ENCODE peak calls at places on chromosomes 7 and 10, in four cellular contexts. One of them, this sample, is unnamed.

GRCh38 chr10:62681211-62681940 is 123.1 kb upstream of the ADO start:
- DNase-seq in heart left ventricle: no peak
- DNase-seq in stomach: peak; percentile 29
- DNase-seq in WTC11: peak; percentile 49
- DNase-seq in this sample: peak; percentile 53

GRCh38 chr7:91749418-91749817 is 131.1 kb downstream of the MTERF1 start:
- DNase-seq in WTC11: no peak
- DNase-seq in heart left ventricle: no peak
- DNase-seq in stomach: no peak
- DNase-seq in this sample: no peak

GRCh38 chr7:107439025-107439424 is 30.8 kb upstream of the GPR22 start:
- DNase-seq in heart left ventricle: no peak
- DNase-seq in WTC11: no peak
- DNase-seq in stomach: no peak
- DNase-seq in this sample: no peak

GRCh38 chr10:117174439-117175214 is 22.7 kb upstream of the KCNK18 start:
- DNase-seq in heart left ventricle: peak; percentile 70
- DNase-seq in WTC11: peak; percentile 93
- DNase-seq in stomach: peak; percentile 81
- DNase-seq in this sample: peak; percentile 79

GRCh38 chr10:78419481-78420265 is 386.0 kb downstream of the RPS24 start:
- DNase-seq in stomach: peak; percentile 19
- DNase-seq in WTC11: no peak
- DNase-seq in heart left ventricle: peak; percentile 11
- DNase-seq in this sample: peak; percentile 75

GRCh38 chr10:131090761-131091661 is 220.5 kb downstream of the TCERG1L start:
- DNase-seq in WTC11: no peak
- DNase-seq in heart left ventricle: no peak
- DNase-seq in stomach: no peak
- DNase-seq in this sample: no peak

GRCh38 chr7:39228946-39229345 is 251.2 kb downstream of the POU6F2 start:
- DNase-seq in WTC11: no peak
- DNase-seq in heart left ventricle: no peak
- DNase-seq in stomach: no peak
- DNase-seq in this sample: no peak

GRCh38 chr10:26931223-26931622 is 70.5 kb upstream of the ABI1 start:
- DNase-seq in stomach: peak; percentile 57
- DNase-seq in WTC11: peak; percentile 80
- DNase-seq in heart left ventricle: peak; percentile 42
- DNase-seq in this sample: no peak

GRCh38 chr7:105678811-105679495 is 97.7 kb upstream of the EFCAB10 start:
- DNase-seq in stomach: peak; percentile 82
- DNase-seq in WTC11: no peak
- DNase-seq in heart left ventricle: peak; percentile 79
- DNase-seq in this sample: peak; percentile 84

GRCh38 chr10:63297941-63298340 is 164.8 kb downstream of the NRBF2 start:
- DNase-seq in WTC11: no peak
- DNase-seq in heart left ventricle: no peak
- DNase-seq in stomach: no peak
- DNase-seq in this sample: no peak

GRCh38 chr10:67853512-67853911 is 15.5 kb upstream of the DNAJC12 start:
- DNase-seq in WTC11: no peak
- DNase-seq in stomach: no peak
- DNase-seq in heart left ventricle: no peak
- DNase-seq in this sample: no peak

GRCh38 chr7:55469721-55470120 is 102.6 kb downstream of the VOPP1 start:
- DNase-seq in stomach: no peak
- DNase-seq in heart left ventricle: no peak
- DNase-seq in WTC11: no peak
- DNase-seq in this sample: no peak

GRCh38 chr10:104766341-104766740 is 125.3 kb downstream of the SORCS3 start:
- DNase-seq in stomach: no peak
- DNase-seq in WTC11: no peak
- DNase-seq in heart left ventricle: no peak
- DNase-seq in this sample: no peak

GRCh38 chr7:47266131-47266706 is 315.7 kb downstream of the TNS3 start:
- DNase-seq in WTC11: peak; percentile 64
- DNase-seq in heart left ventricle: peak; percentile 45
- DNase-seq in stomach: peak; percentile 63
- DNase-seq in this sample: peak; percentile 48

GRCh38 chr7:145909956-145910611 is 206.5 kb upstream of the CNTNAP2 start:
- DNase-seq in WTC11: no peak
- DNase-seq in stomach: no peak
- DNase-seq in heart left ventricle: no peak
- DNase-seq in this sample: no peak

GRCh38 chr7:91030680-91031079 is 233.6 kb upstream of the FZD1 start:
- DNase-seq in heart left ventricle: no peak
- DNase-seq in WTC11: no peak
- DNase-seq in stomach: no peak
- DNase-seq in this sample: no peak

GRCh38 chr10:61804414-61804813 is 97.1 kb upstream of the ARID5B start:
- DNase-seq in WTC11: no peak
- DNase-seq in heart left ventricle: no peak
- DNase-seq in stomach: no peak
- DNase-seq in this sample: no peak

GRCh38 chr10:132543916-132544743 is 6.5 kb downstream of the INPP5A start:
- DNase-seq in stomach: no peak
- DNase-seq in WTC11: peak; percentile 3
- DNase-seq in heart left ventricle: no peak
- DNase-seq in this sample: no peak

GRCh38 chr7:138670594-138670993 is 30.6 kb downstream of the SVOPL start:
- DNase-seq in stomach: no peak
- DNase-seq in heart left ventricle: no peak
- DNase-seq in WTC11: no peak
- DNase-seq in this sample: no peak

GRCh38 chr10:92965314-92965713 is 95.3 kb upstream of the CYP26C1 start:
- DNase-seq in stomach: no peak
- DNase-seq in WTC11: no peak
- DNase-seq in heart left ventricle: no peak
- DNase-seq in this sample: no peak

GRCh38 chr10:6065406-6065805 is 3.2 kb upstream of the IL2RA start:
- DNase-seq in WTC11: no peak
- DNase-seq in heart left ventricle: no peak
- DNase-seq in stomach: peak; percentile 15
- DNase-seq in this sample: no peak

DNA sequence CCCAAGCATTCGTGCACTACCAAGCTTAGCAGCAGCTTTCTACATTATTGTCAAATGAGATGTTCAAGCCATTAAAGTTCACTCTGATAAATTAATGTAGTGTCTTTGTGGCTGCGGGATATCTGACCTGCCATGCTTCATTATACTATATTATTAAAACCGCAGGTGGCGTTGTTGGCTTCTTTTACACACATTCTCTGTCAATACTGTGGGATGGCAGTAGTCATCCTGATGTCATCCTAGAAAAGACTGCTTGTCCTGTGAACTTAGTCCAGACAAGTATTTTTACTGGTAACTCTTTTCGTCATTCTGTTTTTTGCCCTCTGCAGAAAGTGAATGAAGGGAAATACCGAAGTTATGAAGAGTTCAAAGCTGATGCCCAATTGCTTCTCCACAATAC is 103.9 kb downstream of the ZMYND11 start:
- DNase-seq in stomach: no peak
- DNase-seq in heart left ventricle: no peak
- DNase-seq in WTC11: no peak
- DNase-seq in this sample: no peak
- TF ChIP-seq CTCF in stomach: no peak
- TF ChIP-seq CTCF in heart left ventricle: no peak
- TF ChIP-seq CTCF in WTC11: no peak
- TF ChIP-seq CTCF in this sample: no peak

GRCh38 chr10:590721-591120 is 98.7 kb downstream of the DIP2C start:
- DNase-seq in stomach: no peak
- DNase-seq in heart left ventricle: no peak
- DNase-seq in WTC11: no peak
- DNase-seq in this sample: no peak
- TF ChIP-seq CTCF in stomach: no peak
- TF ChIP-seq CTCF in heart left ventricle: no peak
- TF ChIP-seq CTCF in WTC11: no peak
- TF ChIP-seq CTCF in this sample: no peak

DNA sequence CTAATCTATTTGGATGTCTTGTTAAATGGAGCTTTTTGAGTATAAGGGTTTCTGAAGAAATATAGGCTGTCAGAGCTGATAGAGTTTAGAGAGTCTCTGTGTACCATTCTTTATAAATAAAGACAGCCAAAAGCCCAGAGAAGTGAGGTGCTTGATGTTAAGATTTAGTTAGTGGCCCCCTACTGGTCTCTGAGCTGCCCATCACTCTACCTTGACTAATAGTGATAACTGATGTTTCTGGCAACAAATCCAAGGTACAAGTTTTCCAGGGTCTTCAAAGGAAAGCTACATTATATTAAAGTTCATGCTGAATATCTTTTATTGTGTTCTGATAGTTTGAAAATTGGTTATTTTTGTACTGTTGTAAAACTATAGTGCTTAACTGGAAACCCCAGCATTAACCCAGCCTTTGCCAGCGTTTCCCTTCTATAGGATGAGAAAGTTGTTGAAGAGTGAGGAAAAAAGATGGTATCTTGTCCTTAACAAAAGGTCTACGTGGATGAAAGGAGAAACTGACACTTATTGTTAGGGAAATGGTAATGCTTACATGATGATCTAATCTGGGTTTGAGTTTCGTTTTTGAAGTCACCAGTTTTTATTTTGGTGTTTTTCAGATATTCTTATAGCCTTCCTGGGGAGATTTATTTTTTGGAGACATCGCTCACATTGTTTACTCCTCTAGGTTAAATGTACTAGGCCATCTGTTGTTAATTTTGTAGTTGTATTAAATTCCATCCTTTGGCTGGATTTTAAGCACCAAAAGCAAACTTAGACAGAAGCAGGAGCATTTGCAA is 79.0 kb downstream of the AUTS2 start:
- DNase-seq in heart left ventricle: no peak
- DNase-seq in stomach: no peak
- DNase-seq in WTC11: no peak
- DNase-seq in this sample: no peak
- TF ChIP-seq CTCF in heart left ventricle: peak; percentile 28
- TF ChIP-seq CTCF in stomach: no peak
- TF ChIP-seq CTCF in WTC11: no peak
- TF ChIP-seq CTCF in this sample: peak; percentile 23

GRCh38 chr7:140623995-140624902 is 16.4 kb downstream of the DENND2A start:
- DNase-seq in WTC11: no peak
- DNase-seq in stomach: no peak
- DNase-seq in heart left ventricle: peak; percentile 60
- DNase-seq in this sample: no peak
- TF ChIP-seq CTCF in WTC11: no peak
- TF ChIP-seq CTCF in stomach: no peak
- TF ChIP-seq CTCF in heart left ventricle: no peak
- TF ChIP-seq CTCF in this sample: no peak

DNA sequence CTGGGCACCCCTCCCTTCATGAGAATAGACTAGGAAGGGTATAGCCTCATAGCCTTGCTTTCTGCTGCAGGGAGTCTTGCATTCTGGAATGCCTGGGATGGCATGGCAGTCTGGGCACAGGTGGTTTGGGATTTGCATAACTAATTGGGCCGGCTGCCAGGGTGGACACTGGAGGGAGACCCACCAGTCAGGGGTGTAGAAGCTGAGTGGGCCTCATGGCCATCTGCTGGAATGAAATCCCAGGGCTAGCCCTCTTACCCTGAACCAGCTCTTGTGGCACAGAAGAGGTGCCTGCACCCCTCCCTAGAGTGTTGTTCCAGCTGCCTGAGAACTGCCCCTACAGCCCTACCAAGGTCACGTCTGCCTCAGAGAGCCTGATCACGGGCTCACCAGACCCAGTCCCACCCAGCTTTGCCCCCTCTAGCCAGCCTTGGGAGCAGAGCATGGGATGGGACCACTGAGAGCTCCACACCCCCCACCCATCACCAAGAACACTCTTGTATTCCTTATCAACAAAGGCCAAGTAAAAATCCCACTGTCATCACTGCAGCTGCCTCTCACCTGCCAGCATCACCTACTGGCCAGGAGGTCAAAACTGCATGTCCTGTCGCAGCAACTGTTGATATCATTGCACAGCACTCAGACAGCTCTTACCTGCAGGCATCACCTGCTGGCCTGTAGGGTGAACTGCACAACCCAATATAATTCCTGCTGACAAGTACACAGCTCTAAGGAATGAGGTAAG is 148.9 kb downstream of the ZEB1 start:
- DNase-seq in WTC11: peak; percentile 61
- DNase-seq in heart left ventricle: no peak
- DNase-seq in stomach: peak; percentile 47
- DNase-seq in this sample: peak; percentile 36
- TF ChIP-seq CTCF in WTC11: peak; percentile 77
- TF ChIP-seq CTCF in heart left ventricle: peak; percentile 44
- TF ChIP-seq CTCF in stomach: peak; percentile 82
- TF ChIP-seq CTCF in this sample: peak; percentile 56

GRCh38 chr7:45867471-45867870 is 5.4 kb downstream of the CCDC201 start:
- DNase-seq in heart left ventricle: no peak
- DNase-seq in stomach: no peak
- DNase-seq in WTC11: no peak
- DNase-seq in this sample: no peak

GRCh38 chr7:45869426-45869825 is 3.5 kb downstream of the CCDC201 start:
- DNase-seq in stomach: no peak
- DNase-seq in heart left ventricle: no peak
- DNase-seq in WTC11: no peak
- DNase-seq in this sample: no peak

GRCh38 chr7:45865594-45866410 is 7.1 kb downstream of the CCDC201 start:
- DNase-seq in heart left ventricle: no peak
- DNase-seq in WTC11: no peak
- DNase-seq in stomach: no peak
- DNase-seq in this sample: no peak

DNA sequence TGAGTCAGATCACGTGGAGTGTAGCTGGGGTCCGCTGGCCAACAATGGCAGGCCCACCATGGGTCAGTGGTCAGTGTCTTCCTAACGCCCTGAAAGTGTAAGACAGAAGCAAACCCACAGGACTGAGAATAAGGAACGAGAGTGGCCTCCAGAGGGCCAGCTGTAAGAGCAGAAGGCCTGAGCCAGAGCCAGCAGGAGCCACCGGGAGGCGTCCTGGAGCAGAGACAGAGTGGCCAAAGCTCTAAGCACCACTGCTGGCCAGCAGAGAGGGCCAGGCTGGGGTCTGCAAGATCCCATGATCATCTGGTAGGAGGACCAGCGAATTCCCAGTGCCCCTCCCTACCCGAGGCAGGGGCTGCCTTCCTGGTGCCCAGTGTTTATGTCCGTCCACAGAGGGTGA is 9.2 kb downstream of the CCDC201 start:
- DNase-seq in stomach: no peak
- DNase-seq in WTC11: peak; percentile 69
- DNase-seq in heart left ventricle: no peak
- DNase-seq in this sample: no peak
- TF ChIP-seq CTCF in stomach: no peak
- TF ChIP-seq CTCF in WTC11: no peak
- TF ChIP-seq CTCF in heart left ventricle: no peak
- TF ChIP-seq CTCF in this sample: no peak

GRCh38 chr10:73743905-73744689 is at the start of gene SEC24C:
- DNase-seq in stomach: peak; percentile 98
- DNase-seq in heart left ventricle: peak; percentile 97
- DNase-seq in WTC11: peak; percentile 96
- DNase-seq in this sample: peak; percentile 97
- TF ChIP-seq CTCF in stomach: no peak
- TF ChIP-seq CTCF in heart left ventricle: no peak
- TF ChIP-seq CTCF in WTC11: no peak
- TF ChIP-seq CTCF in this sample: no peak